ENCODE peak calls at places on chromosomes 12 and 14, in ten cellular contexts. L is cardiac muscle cell; E is naive thymus-derived CD4-positive, alpha-beta T cell; N is pancreas; Y is PC-3; G is coronary artery; I is CD8-positive, alpha-beta T cell; W is lung; A is heart left ventricle; Z is breast epithelium. C is an unnamed sample.

GRCh38 chr12:25449007-25449406 is 104.1 kb downstream of the LMNTD1 start:
- DNase-seq in I (no peak), L (no peak), E (no peak), N (no peak), Z (no peak), A (no peak), G (no peak), W (no peak), Y (no peak), C (no peak)

GRCh38 chr14:65709576-65709975 is 297.0 kb downstream of the FUT8 start:
- DNase-seq in E (no peak), N (no peak), A (no peak), L (peak; percentile 49), G (no peak), I (no peak), W (no peak), Z (no peak), Y (no peak), C (no peak)

GRCh38 chr14:103748539-103748867 is 32.9 kb downstream of the ZFYVE21 start:
- DNase-seq in I (peak; percentile 24), A (no peak), E (peak; percentile 58), Z (no peak), Y (no peak), W (no peak), N (no peak), G (no peak), L (no peak), C (no peak)

GRCh38 chr12:78562358-78563205 is 302.0 kb upstream of the SYT1 start:
- DNase-seq in L (peak; percentile 41), A (no peak), Y (peak; percentile 44), G (no peak), N (no peak), Z (no peak), W (no peak), E (no peak), I (no peak), C (no peak)

GRCh38 chr12:96140110-96140509 is 54.1 kb upstream of the ELK3 start:
- DNase-seq in I (no peak), A (no peak), E (no peak), N (no peak), Y (peak; percentile 9), Z (no peak), L (peak; percentile 46), W (no peak), G (no peak), C (no peak)

GRCh38 chr12:19139795-19140194 is 10.3 kb downstream of the PLEKHA5 start:
- DNase-seq in I (no peak), G (no peak), W (no peak), E (no peak), A (no peak), Y (no peak), L (no peak), N (no peak), Z (no peak), C (no peak)

GRCh38 chr12:51011960-51012359 is 14.2 kb downstream of the SLC11A2 start:
- DNase-seq in N (no peak), Z (no peak), W (peak; percentile 32), I (no peak), G (no peak), L (no peak), Y (no peak), A (no peak), E (no peak), C (no peak)

GRCh38 chr12:10069099-10069498 is 29.7 kb downstream of the CLEC1A start:
- DNase-seq in L (no peak), A (no peak), W (no peak), N (no peak), G (no peak), Y (no peak), I (no peak), Z (no peak), E (no peak), C (no peak)

GRCh38 chr12:108570743-108571603 is 8.6 kb downstream of the ISCU start:
- DNase-seq in L (peak; percentile 75), N (no peak), A (no peak), I (no peak), W (no peak), Z (no peak), E (no peak), G (no peak), Y (peak; percentile 51), C (no peak)

GRCh38 chr12:112374166-112374740 is 8.0 kb downstream of the HECTD4 start:
- DNase-seq in E (no peak), N (no peak), Z (no peak), L (no peak), G (no peak), W (no peak), I (no peak), A (no peak), Y (no peak), C (no peak)

GRCh38 chr12:121061831-121062230 is 22.8 kb upstream of the OASL start:
- DNase-seq in W (no peak), A (no peak), E (no peak), I (no peak), Y (peak; percentile 45), N (no peak), G (no peak), Z (no peak), L (peak; percentile 43), C (no peak)

GRCh38 chr14:88551936-88552565 is 2.8 kb downstream of the PTPN21 start:
- DNase-seq in G (no peak), Y (peak; percentile 20), N (no peak), E (no peak), A (no peak), Z (no peak), W (no peak), L (peak; percentile 38), I (no peak), C (no peak)

DNA sequence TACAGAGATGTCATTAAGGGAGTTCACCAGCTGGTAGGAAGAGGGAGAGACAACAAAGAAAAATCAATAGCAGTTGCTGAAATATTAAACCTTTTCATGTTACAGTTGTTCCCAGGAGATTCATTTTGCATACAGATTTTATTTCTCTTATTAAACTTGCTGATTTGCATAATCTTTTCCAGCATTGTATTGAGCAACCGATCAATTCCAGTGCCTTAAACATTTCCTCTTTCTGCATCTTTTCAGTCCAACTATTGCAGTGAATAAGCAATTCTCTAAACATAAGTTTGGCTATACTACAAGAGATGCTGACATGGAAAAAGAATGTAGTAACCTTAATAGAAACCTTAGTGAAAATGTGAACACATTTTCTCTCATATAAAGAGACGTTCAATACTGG is 270.4 kb downstream of the SLC6A15 start:
- DNase-seq in N (no peak), I (no peak), E (no peak), G (no peak), L (no peak), Z (no peak), A (no peak), Y (no peak), W (no peak), C (no peak)
- H3K27ac ChIP-seq in N (no peak overlapping the region), I (no peak overlapping the region), E (no peak overlapping the region), G (no peak overlapping the region), L (no peak overlapping the region), Z (no peak overlapping the region), A (no peak overlapping the region), Y (no peak overlapping the region), W (no peak overlapping the region), C (no peak overlapping the region)

GRCh38 chr12:63042646-63043045 is 107.7 kb upstream of the PPM1H start:
- DNase-seq in N (no peak), G (no peak), Z (no peak), W (no peak), L (no peak), A (no peak), E (no peak), I (no peak), Y (peak; percentile 47), C (no peak)

GRCh38 chr12:63047146-63047545 is 103.9 kb downstream of the AVPR1A start:
- DNase-seq in I (no peak), N (no peak), G (no peak), E (no peak), Z (no peak), W (no peak), Y (no peak), A (no peak), L (no peak), C (no peak)

GRCh38 chr12:63041601-63042000 is 106.7 kb upstream of the PPM1H start:
- DNase-seq in I (no peak), E (no peak), G (no peak), A (no peak), Z (no peak), W (no peak), N (no peak), L (no peak), Y (no peak), C (no peak)

GRCh38 chr12:63040526-63041220 is 105.7 kb upstream of the PPM1H start:
- DNase-seq in W (no peak), A (no peak), E (no peak), L (no peak), Z (no peak), Y (no peak), I (no peak), N (no peak), G (no peak), C (no peak)

DNA sequence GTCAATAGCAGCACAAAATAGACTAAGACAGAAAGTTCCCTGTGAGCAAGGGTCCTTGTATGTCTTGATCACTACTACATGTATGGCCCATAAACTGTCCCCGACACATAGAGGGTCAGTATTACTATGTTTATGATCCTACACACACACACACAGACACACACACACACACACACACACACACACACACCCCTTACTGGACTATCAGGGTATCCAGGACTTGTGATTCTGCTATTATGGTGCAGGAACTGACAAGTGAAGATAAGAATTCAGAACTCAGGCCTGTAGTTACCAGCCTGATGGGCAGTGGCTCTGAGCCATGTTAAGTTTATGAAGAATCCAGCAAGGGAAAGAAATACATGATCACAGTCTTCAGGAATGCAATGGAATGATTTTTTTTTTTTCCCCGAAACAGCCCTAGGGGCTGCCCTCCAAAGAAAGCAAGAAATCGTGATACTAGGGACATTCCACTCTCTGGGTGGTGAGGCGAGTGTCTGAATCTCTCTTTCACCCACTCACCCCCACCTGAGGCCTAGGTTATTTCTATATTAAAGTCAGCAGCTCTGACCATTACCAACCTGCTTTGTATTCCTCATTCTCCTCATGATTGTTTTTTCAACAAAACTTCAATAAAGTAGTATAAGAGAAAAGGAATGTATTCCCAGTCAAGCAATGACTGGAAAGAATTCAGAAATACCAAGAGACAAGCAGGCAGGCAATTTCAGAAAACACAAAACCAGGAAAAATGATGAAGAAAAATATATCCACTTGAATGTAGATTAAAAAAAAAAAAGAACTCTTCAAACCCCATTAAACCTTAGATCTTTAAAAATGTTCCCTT is 105.8 kb downstream of the AVPR1A start:
- DNase-seq in I (no peak), N (no peak), Y (peak; percentile 69), A (no peak), E (no peak), L (peak; percentile 46), W (no peak), Z (no peak), G (no peak), C (peak; percentile 78)
- H3K4me3 ChIP-seq in I (no peak overlapping the region), N (no peak overlapping the region), Y (no peak overlapping the region), A (no peak overlapping the region), E (no peak overlapping the region), L (no peak overlapping the region), W (no peak overlapping the region), Z (no peak overlapping the region), G (no peak overlapping the region), C (no peak overlapping the region)

GRCh38 chr14:59301354-59301753 is 112.9 kb downstream of the DAAM1 start:
- DNase-seq in A (peak; percentile 43), Y (no peak), W (no peak), L (no peak), G (no peak), I (no peak), N (no peak), E (no peak), Z (no peak), C (no peak)
- H3K27ac ChIP-seq in A (no peak overlapping the region), Y (no peak overlapping the region), W (no peak overlapping the region), L (no peak overlapping the region), G (no peak overlapping the region), I (no peak overlapping the region), N (no peak overlapping the region), E (no peak overlapping the region), Z (no peak overlapping the region), C (no peak overlapping the region)

GRCh38 chr14:105059917-105060565 is 5.2 kb downstream of the GPR132 start:
- DNase-seq in I (no peak), L (no peak), E (no peak), W (no peak), Z (no peak), A (no peak), N (no peak), G (no peak), Y (no peak), C (no peak)
- H3K4me3 ChIP-seq in I (peak overlapping the region; percentile 45), L (no peak overlapping the region), E (peak overlapping the region; percentile 74), W (no peak overlapping the region), Z (no peak overlapping the region), A (no peak overlapping the region), N (no peak overlapping the region), G (no peak overlapping the region), Y (no peak overlapping the region), C (no peak overlapping the region)

C was measured in ascending aorta.